ENCODE peak calls at places on chromosomes 5 and 9, in four cellular contexts. D, H, Z and V are unnamed samples.

GRCh38 chr5:158433634-158434033 is 574.7 kb upstream of the CLINT1 start:
- DNase-seq in D (no peak), H (no peak), Z (no peak), V (no peak)

GRCh38 chr5:73018892-73019291 is 63.1 kb downstream of the FCHO2 start:
- DNase-seq in D (no peak), H (no peak), Z (no peak), V (no peak)

GRCh38 chr9:98034593-98035546 is 21.7 kb upstream of the NANS start:
- DNase-seq in D (no peak), H (peak), Z (peak), V (peak)

GRCh38 chr5:113505181-113505580 is 8.3 kb upstream of the YTHDC2 start:
- DNase-seq in D (no peak), H (no peak), Z (no peak), V (no peak)

GRCh38 chr9:137642892-137643291 is 24.1 kb downstream of the EHMT1 start:
- DNase-seq in D (peak), H (no peak), Z (no peak), V (peak)

GRCh38 chr5:39570418-39571027 is 145.7 kb upstream of the DAB2 start:
- DNase-seq in D (no peak), H (peak), Z (peak), V (no peak)

GRCh38 chr9:84123648-84124406 is 143.2 kb downstream of the RMI1 start:
- DNase-seq in D (no peak), H (no peak), Z (no peak), V (no peak)

GRCh38 chr5:43413966-43414365 is 1.8 kb upstream of the CCL28 start:
- DNase-seq in D (no peak), H (no peak), Z (no peak), V (no peak)

GRCh38 chr5:122656577-122656976 is 118.3 kb upstream of the SNX2 start:
- DNase-seq in D (no peak), H (no peak), Z (no peak), V (no peak)

GRCh38 chr5:66494437-66494836 is 101.8 kb upstream of the MAST4 start:
- DNase-seq in D (no peak), H (peak), Z (peak), V (no peak)

GRCh38 chr5:143916441-143916840 is 104.5 kb downstream of the HMHB1 start:
- DNase-seq in D (no peak), H (no peak), Z (no peak), V (no peak)

GRCh38 chr9:68844623-68845612 is 139.9 kb downstream of the PIP5K1B start:
- DNase-seq in D (no peak), H (peak), Z (peak), V (no peak)

GRCh38 chr5:93433422-93433821 is 147.6 kb downstream of the NR2F1-AS1 start:
- DNase-seq in D (no peak), H (no peak), Z (no peak), V (no peak)

GRCh38 chr5:148443998-148444397 is 60.2 kb downstream of the FBXO38 start:
- DNase-seq in D (no peak), H (peak), Z (peak), V (no peak)

GRCh38 chr5:141668601-141669265 is 13.3 kb downstream of the ARAP3 start:
- DNase-seq in D (no peak), H (no peak), Z (no peak), V (no peak)

GRCh38 chr5:149576021-149576420 is 5.3 kb upstream of the ARHGEF37 start:
- DNase-seq in D (no peak), H (no peak), Z (no peak), V (no peak)

GRCh38 chr9:134955801-134956200 is 38.1 kb upstream of the FCN1 start:
- DNase-seq in D (peak), H (no peak), Z (no peak), V (no peak)

GRCh38 chr5:160315968-160316367 is 3.6 kb upstream of the CCNJL start:
- DNase-seq in D (no peak), H (no peak), Z (peak), V (no peak)

GRCh38 chr9:128828719-128829452 is 708 bp downstream of the SPOUT1 start:
- DNase-seq in D (no peak), H (no peak), Z (peak), V (no peak)

GRCh38 chr5:12245429-12245828 is 341.2 kb upstream of the CTNND2 start:
- DNase-seq in D (no peak), H (no peak), Z (no peak), V (no peak)

GRCh38 chr5:160507181-160507811 is 85.6 kb downstream of the PTTG1 start:
- DNase-seq in D (no peak), H (no peak), Z (peak), V (no peak)

GRCh38 chr5:135209495-135209837 is 175.4 kb upstream of the PITX1 start:
- DNase-seq in D (no peak), H (no peak), Z (no peak), V (no peak)

GRCh38 chr5:151811593-151812321 is 40.0 kb downstream of the G3BP1 start:
- DNase-seq in D (no peak), H (no peak), Z (no peak), V (no peak)

GRCh38 chr9:131799177-131799823 is 59.4 kb upstream of the RAPGEF1 start:
- DNase-seq in D (peak), H (peak), Z (peak), V (no peak)

GRCh38 chr9:114677418-114677817 is 4.6 kb downstream of the TEX48 start:
- DNase-seq in D (no peak), H (no peak), Z (peak), V (no peak)

GRCh38 chr5:80871541-80871961 is 88.6 kb upstream of the RASGRF2 start:
- DNase-seq in D (no peak), H (peak), Z (no peak), V (no peak)

GRCh38 chr9:91714020-91714721 is 235.9 kb downstream of the ROR2 start:
- DNase-seq in D (no peak), H (peak), Z (no peak), V (peak)

GRCh38 chr5:43039115-43039467 is 1.0 kb downstream of the ANXA2R start:
- DNase-seq in D (no peak), H (no peak), Z (no peak), V (no peak)

GRCh38 chr5:124724357-124725039 is 21.9 kb downstream of the ZNF608 start:
- DNase-seq in D (no peak), H (no peak), Z (no peak), V (no peak)

GRCh38 chr9:33737811-33738606 is 57.4 kb upstream of the PRSS3 start:
- DNase-seq in D (no peak), H (peak), Z (peak), V (no peak)

GRCh38 chr5:139808481-139809330 is 13.1 kb downstream of the PSD2 start:
- DNase-seq in D (peak), H (peak), Z (peak), V (peak)

GRCh38 chr5:119532637-119533036 is 80.3 kb downstream of the HSD17B4 start:
- DNase-seq in D (no peak), H (no peak), Z (no peak), V (no peak)